ENCODE peak calls at places on chromosomes 12 and 14, in eight cellular contexts. One of them, this sample, is unnamed.
A peak's percentile ranks its signal among the peaks of the same experiment; 100 is the strongest.

GRCh38 chr14:50829472-50830043 is 1.4 kb downstream of the NIN start:
- DNase-seq in HCT116: no peak
- DNase-seq in PC-9: no peak
- DNase-seq in fibroblast of lung: no peak
- DNase-seq in neuronal stem cell: no peak
- DNase-seq in OCI-LY7: no peak
- DNase-seq in IMR-90: no peak
- DNase-seq in MM.1S: no peak
- DNase-seq in this sample: no peak

GRCh38 chr12:74264692-74265091 is 272.9 kb upstream of the ATXN7L3B start:
- DNase-seq in MM.1S: no peak
- DNase-seq in IMR-90: no peak
- DNase-seq in OCI-LY7: no peak
- DNase-seq in neuronal stem cell: no peak
- DNase-seq in PC-9: no peak
- DNase-seq in HCT116: no peak
- DNase-seq in fibroblast of lung: no peak
- DNase-seq in this sample: no peak

GRCh38 chr12:56032006-56032405 is 9.7 kb upstream of the RPS26 start:
- DNase-seq in MM.1S: no peak
- DNase-seq in OCI-LY7: no peak
- DNase-seq in IMR-90: no peak
- DNase-seq in fibroblast of lung: no peak
- DNase-seq in PC-9: no peak
- DNase-seq in neuronal stem cell: no peak
- DNase-seq in HCT116: no peak
- DNase-seq in this sample: no peak

GRCh38 chr14:54944737-54945391 is 42.2 kb upstream of the GCH1 start:
- DNase-seq in neuronal stem cell: no peak
- DNase-seq in OCI-LY7: no peak
- DNase-seq in HCT116: no peak
- DNase-seq in fibroblast of lung: no peak
- DNase-seq in PC-9: no peak
- DNase-seq in IMR-90: no peak
- DNase-seq in MM.1S: no peak
- DNase-seq in this sample: no peak

GRCh38 chr14:78782551-78782950 is 612.4 kb downstream of the NRXN3 start:
- DNase-seq in HCT116: no peak
- DNase-seq in PC-9: no peak
- DNase-seq in fibroblast of lung: no peak
- DNase-seq in MM.1S: no peak
- DNase-seq in OCI-LY7: no peak
- DNase-seq in neuronal stem cell: no peak
- DNase-seq in IMR-90: no peak
- DNase-seq in this sample: no peak

GRCh38 chr14:75864352-75864751 is 117.4 kb downstream of the TGFB3 start:
- DNase-seq in neuronal stem cell: no peak
- DNase-seq in fibroblast of lung: peak; percentile 69
- DNase-seq in OCI-LY7: no peak
- DNase-seq in MM.1S: no peak
- DNase-seq in HCT116: no peak
- DNase-seq in PC-9: peak; percentile 93
- DNase-seq in IMR-90: peak; percentile 92
- DNase-seq in this sample: peak; percentile 61

GRCh38 chr12:71045781-71046180 is 112.0 kb downstream of the TSPAN8 start:
- DNase-seq in HCT116: no peak
- DNase-seq in neuronal stem cell: no peak
- DNase-seq in IMR-90: no peak
- DNase-seq in PC-9: no peak
- DNase-seq in fibroblast of lung: peak; percentile 45
- DNase-seq in MM.1S: peak; percentile 43
- DNase-seq in OCI-LY7: no peak
- DNase-seq in this sample: peak; percentile 32

GRCh38 chr12:40342010-40342409 is 117.2 kb downstream of the LRRK2 start:
- DNase-seq in neuronal stem cell: no peak
- DNase-seq in MM.1S: peak; percentile 78
- DNase-seq in PC-9: no peak
- DNase-seq in OCI-LY7: no peak
- DNase-seq in fibroblast of lung: no peak
- DNase-seq in HCT116: no peak
- DNase-seq in IMR-90: no peak
- DNase-seq in this sample: no peak

GRCh38 chr12:109678732-109679131 is 34.9 kb upstream of the FAM222A start:
- DNase-seq in HCT116: no peak
- DNase-seq in PC-9: no peak
- DNase-seq in fibroblast of lung: no peak
- DNase-seq in OCI-LY7: no peak
- DNase-seq in neuronal stem cell: no peak
- DNase-seq in MM.1S: no peak
- DNase-seq in IMR-90: no peak
- DNase-seq in this sample: no peak

GRCh38 chr14:103101257-103101963 is 6.9 kb downstream of the EXOC3L4 start:
- DNase-seq in fibroblast of lung: no peak
- DNase-seq in IMR-90: no peak
- DNase-seq in neuronal stem cell: no peak
- DNase-seq in OCI-LY7: no peak
- DNase-seq in PC-9: no peak
- DNase-seq in HCT116: no peak
- DNase-seq in MM.1S: no peak
- DNase-seq in this sample: no peak

GRCh38 chr14:103101964-103102688 is 7.6 kb downstream of the EXOC3L4 start:
- DNase-seq in HCT116: no peak
- DNase-seq in PC-9: no peak
- DNase-seq in neuronal stem cell: no peak
- DNase-seq in OCI-LY7: no peak
- DNase-seq in IMR-90: no peak
- DNase-seq in fibroblast of lung: peak; percentile 26
- DNase-seq in MM.1S: no peak
- DNase-seq in this sample: no peak

GRCh38 chr14:103103461-103104388 is 9.2 kb downstream of the EXOC3L4 start:
- DNase-seq in MM.1S: no peak
- DNase-seq in HCT116: no peak
- DNase-seq in OCI-LY7: no peak
- DNase-seq in fibroblast of lung: peak; percentile 34
- DNase-seq in neuronal stem cell: no peak
- DNase-seq in PC-9: peak; percentile 83
- DNase-seq in IMR-90: peak; percentile 35
- DNase-seq in this sample: no peak

GRCh38 chr14:103104389-103104653 is 9.8 kb downstream of the EXOC3L4 start:
- DNase-seq in fibroblast of lung: no peak
- DNase-seq in neuronal stem cell: no peak
- DNase-seq in HCT116: no peak
- DNase-seq in PC-9: no peak
- DNase-seq in OCI-LY7: no peak
- DNase-seq in MM.1S: no peak
- DNase-seq in IMR-90: no peak
- DNase-seq in this sample: no peak

DNA sequence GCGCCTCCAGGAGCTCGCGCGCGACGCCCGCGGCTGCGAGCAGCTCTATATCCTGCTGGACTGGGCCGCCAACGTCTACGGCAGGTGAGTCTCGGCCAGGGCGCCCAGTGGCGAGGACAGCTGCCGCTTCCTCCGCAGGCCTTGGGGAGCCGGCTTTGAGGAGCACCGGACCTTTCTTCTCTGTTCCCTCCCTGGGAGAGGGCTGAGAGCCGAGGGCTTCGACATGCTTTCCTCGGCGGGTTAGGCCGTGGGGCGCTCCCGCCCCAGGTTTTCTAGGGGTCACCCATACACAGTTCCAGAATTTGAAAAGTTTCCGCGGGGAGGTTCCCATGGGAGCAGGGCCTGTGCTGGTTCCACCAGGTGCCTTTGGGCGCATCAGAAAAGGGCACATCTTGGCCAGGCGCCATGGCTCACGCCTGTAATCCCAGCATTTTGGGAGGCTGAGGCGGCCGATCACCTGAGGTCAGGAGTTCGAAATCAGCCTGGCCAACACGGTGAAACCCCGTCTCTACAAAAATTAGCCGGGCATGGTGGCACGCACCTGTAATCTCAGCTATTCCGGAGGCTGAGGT is 8.2 kb downstream of the EXOC3L4 start:
- DNase-seq in PC-9: no peak
- DNase-seq in fibroblast of lung: no peak
- DNase-seq in IMR-90: no peak
- DNase-seq in HCT116: no peak
- DNase-seq in OCI-LY7: no peak
- DNase-seq in MM.1S: no peak
- DNase-seq in neuronal stem cell: no peak
- DNase-seq in this sample: no peak
- H3K4me2 ChIP-seq in PC-9: peak overlapping the region; percentile 72
- H3K4me2 ChIP-seq in fibroblast of lung: no peak overlapping the region
- H3K4me2 ChIP-seq in IMR-90: no peak overlapping the region
- H3K4me2 ChIP-seq in HCT116: no peak overlapping the region
- H3K4me2 ChIP-seq in OCI-LY7: no peak overlapping the region
- H3K4me2 ChIP-seq in MM.1S: no peak overlapping the region
- H3K4me2 ChIP-seq in neuronal stem cell: no peak overlapping the region
- H3K4me2 ChIP-seq in this sample: no peak overlapping the region

GRCh38 chr12:77032406-77032805 is 33.0 kb downstream of the E2F7 start:
- DNase-seq in fibroblast of lung: peak; percentile 89
- DNase-seq in HCT116: no peak
- DNase-seq in OCI-LY7: no peak
- DNase-seq in IMR-90: peak; percentile 54
- DNase-seq in neuronal stem cell: no peak
- DNase-seq in MM.1S: no peak
- DNase-seq in PC-9: peak; percentile 78
- DNase-seq in this sample: peak; percentile 85
- H3K36me3 ChIP-seq in fibroblast of lung: peaks cover 6% of the 10 kb centered on the region
- H3K36me3 ChIP-seq in HCT116: peaks cover 12% of the 10 kb centered on the region
- H3K36me3 ChIP-seq in OCI-LY7: peaks cover 60% of the 10 kb centered on the region
- H3K36me3 ChIP-seq in IMR-90: peaks cover 4% of the 10 kb centered on the region
- H3K36me3 ChIP-seq in neuronal stem cell: peaks cover 39% of the 10 kb centered on the region
- H3K36me3 ChIP-seq in MM.1S: peaks cover 22% of the 10 kb centered on the region
- H3K36me3 ChIP-seq in PC-9: no peaks in the 10 kb centered on the region
- H3K36me3 ChIP-seq in this sample: peaks cover 57% of the 10 kb centered on the region

GRCh38 chr12:49545815-49546214 is 7.0 kb downstream of the KCNH3 start:
- DNase-seq in fibroblast of lung: no peak
- DNase-seq in PC-9: no peak
- DNase-seq in MM.1S: no peak
- DNase-seq in IMR-90: no peak
- DNase-seq in neuronal stem cell: no peak
- DNase-seq in HCT116: no peak
- DNase-seq in OCI-LY7: no peak
- DNase-seq in this sample: no peak
- H3K4me2 ChIP-seq in fibroblast of lung: no peak overlapping the region
- H3K4me2 ChIP-seq in PC-9: no peak overlapping the region
- H3K4me2 ChIP-seq in MM.1S: no peak overlapping the region
- H3K4me2 ChIP-seq in IMR-90: no peak overlapping the region
- H3K4me2 ChIP-seq in neuronal stem cell: no peak overlapping the region
- H3K4me2 ChIP-seq in HCT116: no peak overlapping the region
- H3K4me2 ChIP-seq in OCI-LY7: no peak overlapping the region
- H3K4me2 ChIP-seq in this sample: no peak overlapping the region

DNA sequence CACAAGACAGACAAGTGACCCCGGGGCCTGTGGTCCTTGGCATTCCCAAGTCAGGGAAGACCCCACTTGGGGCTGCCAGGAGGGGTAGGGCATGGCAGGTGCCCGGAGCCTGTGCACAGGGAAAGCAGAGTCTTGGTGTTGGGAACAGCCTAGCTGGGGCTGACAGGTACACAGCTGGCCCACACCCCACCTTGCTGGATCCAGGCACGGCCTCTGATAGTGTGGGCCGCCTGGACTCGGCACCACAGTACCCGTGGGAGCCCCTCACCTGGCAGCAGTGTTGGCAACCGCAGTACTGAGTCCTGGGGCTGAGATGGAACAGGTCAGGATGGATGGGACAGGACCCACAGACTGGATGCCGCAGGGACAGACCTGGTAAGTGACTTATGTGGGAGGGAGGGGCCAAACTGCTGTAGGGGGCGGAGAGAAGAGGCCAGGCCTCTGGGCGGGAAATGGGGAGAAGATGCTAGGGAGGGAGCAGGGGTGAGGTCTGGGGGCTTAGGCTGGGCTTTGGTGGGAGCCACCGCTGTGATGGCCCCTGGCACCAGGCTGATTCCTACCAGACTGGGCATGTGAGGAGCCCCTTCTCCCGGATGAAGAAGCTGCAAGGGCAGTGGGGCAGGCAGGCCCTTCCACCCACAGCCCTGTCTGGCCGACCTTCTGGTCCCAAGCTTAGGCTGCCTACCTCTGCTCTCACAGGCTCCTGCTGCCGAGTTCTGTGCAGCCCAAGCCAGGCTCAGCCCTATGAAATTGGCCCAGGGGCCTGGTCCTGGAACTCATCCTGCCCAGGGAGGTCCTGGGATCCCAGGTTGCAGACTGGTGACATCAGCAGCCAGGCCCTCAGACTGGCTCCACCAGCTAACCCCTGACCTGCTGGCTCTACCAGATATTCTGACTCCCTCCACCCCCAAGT is at the start of gene TGM1:
- DNase-seq in HCT116: no peak
- DNase-seq in neuronal stem cell: no peak
- DNase-seq in MM.1S: no peak
- DNase-seq in fibroblast of lung: no peak
- DNase-seq in OCI-LY7: no peak
- DNase-seq in IMR-90: no peak
- DNase-seq in PC-9: no peak
- DNase-seq in this sample: no peak
- H3K36me3 ChIP-seq in HCT116: no peaks in the 10 kb centered on the region
- H3K36me3 ChIP-seq in neuronal stem cell: peaks cover 7% of the 10 kb centered on the region
- H3K36me3 ChIP-seq in MM.1S: no peaks in the 10 kb centered on the region
- H3K36me3 ChIP-seq in fibroblast of lung: peaks cover 7% of the 10 kb centered on the region
- H3K36me3 ChIP-seq in OCI-LY7: no peaks in the 10 kb centered on the region
- H3K36me3 ChIP-seq in IMR-90: peaks cover 21% of the 10 kb centered on the region
- H3K36me3 ChIP-seq in PC-9: no peaks in the 10 kb centered on the region
- H3K36me3 ChIP-seq in this sample: peaks cover 3% of the 10 kb centered on the region

GRCh38 chr14:105178069-105178867 is 2.8 kb downstream of the NUDT14 start:
- DNase-seq in MM.1S: no peak
- DNase-seq in fibroblast of lung: no peak
- DNase-seq in HCT116: no peak
- DNase-seq in neuronal stem cell: no peak
- DNase-seq in IMR-90: no peak
- DNase-seq in OCI-LY7: no peak
- DNase-seq in PC-9: no peak
- DNase-seq in this sample: no peak
- H3K4me2 ChIP-seq in MM.1S: no peak overlapping the region
- H3K4me2 ChIP-seq in fibroblast of lung: no peak overlapping the region
- H3K4me2 ChIP-seq in HCT116: no peak overlapping the region
- H3K4me2 ChIP-seq in neuronal stem cell: no peak overlapping the region
- H3K4me2 ChIP-seq in IMR-90: no peak overlapping the region
- H3K4me2 ChIP-seq in OCI-LY7: no peak overlapping the region
- H3K4me2 ChIP-seq in PC-9: no peak overlapping the region
- H3K4me2 ChIP-seq in this sample: no peak overlapping the region

This sample was measured in astrocyte.